ENCODE peak calls at places on chromosomes 11 and 22, in five cellular contexts. B is OCI-LY7, X is choroid plexus epithelial cell, U is tibial artery, K is activated T-cell treated with anti-CD3 and anti-CD28 coated beads for 48 hours. P is an unnamed sample.

GRCh38 chr22:31287818-31288495 is 4.3 kb downstream of the PIK3IP1 start:
- DNase-seq in B (peak; percentile 63), X (no peak), U (no peak), K (no peak), P (no peak)

GRCh38 chr11:116911981-116912734 is 74.7 kb upstream of the APOA1 start:
- DNase-seq in B (no peak), X (no peak), U (no peak), K (no peak), P (no peak)

GRCh38 chr22:32473388-32473952 is 1.1 kb upstream of the FBXO7 start:
- DNase-seq in B (peak; percentile 69), X (peak; percentile 83), U (no peak), K (no peak), P (peak; percentile 54)

GRCh38 chr11:130872961-130873360 is 43.3 kb downstream of the SNX19 start:
- DNase-seq in B (no peak), X (peak; percentile 22), U (no peak), K (no peak), P (no peak)

GRCh38 chr11:9901931-9902330 is 238.1 kb downstream of the SWAP70 start:
- DNase-seq in B (no peak), X (peak; percentile 18), U (no peak), K (no peak), P (no peak)

GRCh38 chr11:126415669-126416420 is 60.4 kb downstream of the ST3GAL4 start:
- DNase-seq in B (no peak), X (no peak), U (peak; percentile 52), K (no peak), P (no peak)

GRCh38 chr11:85977751-85978160 is 91.1 kb downstream of the PICALM start:
- DNase-seq in B (no peak), X (no peak), U (no peak), K (no peak), P (no peak)

GRCh38 chr11:88886796-88887195 is 179.0 kb downstream of the GRM5 start:
- DNase-seq in B (peak; percentile 76), X (peak; percentile 27), U (no peak), K (no peak), P (peak; percentile 24)

P was measured in NCI-H526 treated with DMSO at 0.1 percent for 48 hours.